ENCODE peak calls at places on chromosomes 5 and 9, in four cellular contexts. One of them, this sample, is unnamed.

GRCh38 chr9:93154293-93154903 is 20.3 kb upstream of the NINJ1 start:
- DNase-seq in GM12878: no peak
- DNase-seq in K562: peak; percentile 69
- DNase-seq in HepG2: peak; percentile 58
- DNase-seq in this sample: peak; percentile 79

GRCh38 chr5:73394610-73395009 is 54.0 kb downstream of the FOXD1 start:
- DNase-seq in GM12878: no peak
- DNase-seq in HepG2: no peak
- DNase-seq in K562: no peak
- DNase-seq in this sample: no peak

GRCh38 chr5:81337803-81338202 is 36.4 kb downstream of the ZCCHC9 start:
- DNase-seq in K562: no peak
- DNase-seq in HepG2: no peak
- DNase-seq in GM12878: no peak
- DNase-seq in this sample: no peak

GRCh38 chr5:179454354-179454753 is 96.0 kb upstream of the RUFY1 start:
- DNase-seq in K562: peak; percentile 25
- DNase-seq in HepG2: no peak
- DNase-seq in GM12878: no peak
- DNase-seq in this sample: no peak

GRCh38 chr5:177482359-177482795 is 8.9 kb upstream of the DBN1 start:
- DNase-seq in HepG2: no peak
- DNase-seq in GM12878: no peak
- DNase-seq in K562: no peak
- DNase-seq in this sample: no peak

GRCh38 chr5:54049963-54050362 is 260.4 kb downstream of the ARL15 start:
- DNase-seq in K562: no peak
- DNase-seq in GM12878: no peak
- DNase-seq in HepG2: no peak
- DNase-seq in this sample: no peak

GRCh38 chr9:117214416-117214815 is 200.4 kb downstream of the ASTN2 start:
- DNase-seq in HepG2: no peak
- DNase-seq in GM12878: no peak
- DNase-seq in K562: no peak
- DNase-seq in this sample: no peak

GRCh38 chr5:107675201-107675600 is 4.5 kb upstream of the EFNA5 start:
- DNase-seq in K562: no peak
- DNase-seq in HepG2: no peak
- DNase-seq in GM12878: no peak
- DNase-seq in this sample: no peak

GRCh38 chr9:2132484-2133082 is 117.4 kb downstream of the SMARCA2 start:
- DNase-seq in K562: peak; percentile 2
- DNase-seq in HepG2: no peak
- DNase-seq in GM12878: no peak
- DNase-seq in this sample: peak; percentile 7

GRCh38 chr5:35046754-35047153 is 995 bp downstream of the AGXT2 start:
- DNase-seq in K562: no peak
- DNase-seq in GM12878: no peak
- DNase-seq in HepG2: no peak
- DNase-seq in this sample: no peak

GRCh38 chr9:105883847-105884246 is 189.5 kb downstream of the TMEM38B start:
- DNase-seq in K562: peak; percentile 8
- DNase-seq in GM12878: peak; percentile 27
- DNase-seq in HepG2: no peak
- DNase-seq in this sample: no peak

GRCh38 chr9:1007312-1007711 is 30.9 kb downstream of the DMRT3 start:
- DNase-seq in HepG2: no peak
- DNase-seq in K562: no peak
- DNase-seq in GM12878: no peak
- DNase-seq in this sample: no peak

GRCh38 chr9:98790601-98791146 is 5.7 kb downstream of the ANKS6 start:
- DNase-seq in HepG2: no peak
- DNase-seq in K562: no peak
- DNase-seq in GM12878: no peak
- DNase-seq in this sample: no peak

GRCh38 chr9:17509151-17509550 is 69.7 kb upstream of the SH3GL2 start:
- DNase-seq in HepG2: no peak
- DNase-seq in GM12878: no peak
- DNase-seq in K562: no peak
- DNase-seq in this sample: no peak

GRCh38 chr5:172660974-172661373 is 19.9 kb downstream of the NEURL1B start:
- DNase-seq in HepG2: no peak
- DNase-seq in GM12878: no peak
- DNase-seq in K562: no peak
- DNase-seq in this sample: no peak

GRCh38 chr5:172659909-172660628 is 19.0 kb downstream of the NEURL1B start:
- DNase-seq in HepG2: peak; percentile 95
- DNase-seq in K562: no peak
- DNase-seq in GM12878: no peak
- DNase-seq in this sample: no peak

GRCh38 chr5:172659570-172659908 is 18.5 kb downstream of the NEURL1B start:
- DNase-seq in K562: no peak
- DNase-seq in GM12878: no peak
- DNase-seq in HepG2: no peak
- DNase-seq in this sample: no peak

GRCh38 chr5:172658391-172658790 is 17.3 kb downstream of the NEURL1B start:
- DNase-seq in GM12878: no peak
- DNase-seq in HepG2: no peak
- DNase-seq in K562: no peak
- DNase-seq in this sample: no peak

DNA sequence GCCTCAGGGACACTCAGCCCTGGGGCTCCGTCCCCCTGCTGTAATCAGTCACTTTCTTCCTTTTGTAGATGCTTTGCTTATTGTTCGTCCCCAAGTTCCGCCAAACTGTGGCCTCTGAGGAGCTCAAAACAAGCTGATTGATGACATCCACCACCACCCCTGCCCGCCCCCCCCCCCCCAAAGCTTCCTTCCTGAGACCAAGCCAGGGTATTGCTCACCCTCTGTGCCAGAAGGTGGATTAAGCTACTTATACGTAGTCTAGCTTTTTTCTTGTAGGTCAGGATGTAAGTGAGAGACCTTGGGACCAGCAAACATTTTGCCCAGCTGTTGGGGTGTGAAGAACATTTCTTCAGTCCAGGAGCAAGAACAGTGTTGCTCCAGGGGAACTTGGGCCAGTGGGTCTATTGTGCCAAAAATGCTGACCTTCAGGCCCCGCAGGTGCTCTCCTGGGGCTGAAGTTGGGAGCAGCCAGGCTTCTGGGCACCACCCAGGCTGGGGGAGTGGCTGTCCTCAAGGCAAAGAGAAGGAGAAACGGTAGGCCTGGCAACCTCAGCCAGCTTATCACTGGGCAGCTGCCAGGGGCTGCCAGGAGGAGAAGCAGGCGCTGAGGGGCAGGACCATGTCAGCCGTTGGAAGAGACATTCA is 17.9 kb downstream of the NEURL1B start:
- DNase-seq in K562: no peak
- DNase-seq in HepG2: no peak
- DNase-seq in GM12878: no peak
- DNase-seq in this sample: no peak
- TF ChIP-seq TARDBP in K562: no peak
- TF ChIP-seq TARDBP in HepG2: no peak
- TF ChIP-seq TARDBP in GM12878: no peak
- TF ChIP-seq TARDBP in this sample: no peak

DNA sequence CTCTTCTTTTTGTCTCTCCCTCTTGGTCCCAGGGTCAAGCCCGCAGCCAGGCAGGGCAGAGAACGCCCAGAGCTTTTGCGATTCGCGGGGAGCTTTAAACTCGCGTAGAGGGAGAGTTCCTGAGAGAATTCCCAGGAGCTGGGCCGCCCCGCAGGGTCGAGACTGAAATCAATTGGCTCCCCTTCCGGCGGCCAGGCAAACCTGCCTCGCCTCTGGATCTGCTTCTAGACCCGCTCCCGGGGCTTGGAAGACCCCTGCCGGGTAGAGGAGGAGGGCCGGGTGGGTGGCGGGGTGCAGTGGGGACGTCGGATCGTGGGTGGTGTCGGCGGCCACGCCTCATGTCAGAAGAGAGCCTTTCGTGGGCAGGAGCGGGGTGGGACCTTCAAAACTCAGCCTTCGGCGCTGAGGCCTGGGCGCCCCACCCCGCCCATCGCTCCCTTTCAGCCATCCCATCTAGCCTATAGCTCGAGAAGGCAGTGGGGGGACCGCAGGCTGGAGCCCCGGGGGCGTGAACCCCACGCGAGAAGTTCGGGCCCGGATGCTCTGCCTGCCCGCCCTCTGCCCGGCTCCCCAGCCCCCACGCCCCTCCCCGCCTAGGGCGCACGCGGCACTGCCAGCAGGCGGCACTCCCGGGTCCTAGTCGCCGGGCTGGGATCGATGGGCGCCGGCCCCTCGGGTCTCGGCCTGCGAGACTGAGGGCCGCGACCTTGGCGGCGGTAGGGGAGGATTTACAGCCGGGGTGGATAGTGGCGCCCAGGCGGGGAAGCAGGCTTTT is 6.1 kb downstream of the PRDM6 start:
- DNase-seq in HepG2: no peak
- DNase-seq in K562: no peak
- DNase-seq in GM12878: no peak
- DNase-seq in this sample: no peak
- TF ChIP-seq SP1 in HepG2: no peak
- TF ChIP-seq SP1 in K562: no peak
- TF ChIP-seq SP1 in GM12878: no peak
- TF ChIP-seq SP1 in this sample: no peak

GRCh38 chr5:152547202-152547601 is 142.1 kb upstream of the NMUR2 start:
- DNase-seq in K562: no peak
- DNase-seq in HepG2: no peak
- DNase-seq in GM12878: no peak
- DNase-seq in this sample: no peak
- TF ChIP-seq FOXK2 in K562: no peak
- TF ChIP-seq FOXK2 in HepG2: no peak
- TF ChIP-seq FOXK2 in GM12878: no peak
- TF ChIP-seq FOXK2 in this sample: no peak

GRCh38 chr5:149504649-149505048 is 46.6 kb downstream of the CSNK1A1 start:
- DNase-seq in K562: no peak
- DNase-seq in HepG2: no peak
- DNase-seq in GM12878: no peak
- DNase-seq in this sample: no peak

GRCh38 chr5:149503006-149503405 is 48.2 kb downstream of the CSNK1A1 start:
- DNase-seq in GM12878: no peak
- DNase-seq in K562: no peak
- DNase-seq in HepG2: no peak
- DNase-seq in this sample: no peak

GRCh38 chr5:149497357-149497756 is 53.9 kb downstream of the CSNK1A1 start:
- DNase-seq in HepG2: no peak
- DNase-seq in GM12878: no peak
- DNase-seq in K562: no peak
- DNase-seq in this sample: no peak

GRCh38 chr5:149498724-149499336 is 52.4 kb downstream of the CSNK1A1 start:
- DNase-seq in K562: no peak
- DNase-seq in GM12878: no peak
- DNase-seq in HepG2: no peak
- DNase-seq in this sample: no peak

DNA sequence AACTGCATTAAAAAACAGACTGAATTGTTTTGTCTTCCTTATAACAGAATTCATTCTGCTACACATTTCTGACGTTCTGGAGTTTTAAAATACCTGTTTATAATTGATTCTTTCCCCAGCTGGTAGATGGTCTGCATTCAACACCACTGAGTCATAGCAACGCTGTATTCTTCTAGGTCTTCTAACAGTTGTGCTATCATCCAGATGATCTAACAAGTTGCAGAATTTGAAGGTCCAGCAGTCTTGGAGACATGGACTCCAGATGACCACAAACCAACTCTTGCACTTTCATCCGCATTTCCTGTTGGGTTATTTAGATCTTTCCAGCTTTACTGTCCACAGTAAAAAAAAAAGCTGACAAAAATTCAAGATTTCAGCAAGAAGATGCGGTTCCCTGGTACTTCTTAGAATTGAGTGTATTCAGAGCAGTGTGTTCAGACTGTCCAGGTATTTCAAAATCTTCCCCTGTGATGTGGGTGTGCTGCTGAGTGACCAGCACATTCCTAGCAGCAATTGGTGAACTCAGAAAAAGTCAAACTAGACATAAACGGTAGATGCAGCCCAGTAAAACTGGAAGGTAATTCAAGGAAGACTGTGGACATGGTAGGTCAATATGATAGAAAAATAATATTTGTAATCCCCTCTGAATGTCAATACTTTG is 50.2 kb downstream of the CSNK1A1 start:
- DNase-seq in HepG2: no peak
- DNase-seq in GM12878: no peak
- DNase-seq in K562: no peak
- DNase-seq in this sample: no peak
- TF ChIP-seq TARDBP in HepG2: no peak
- TF ChIP-seq TARDBP in GM12878: no peak
- TF ChIP-seq TARDBP in K562: no peak
- TF ChIP-seq TARDBP in this sample: no peak

DNA sequence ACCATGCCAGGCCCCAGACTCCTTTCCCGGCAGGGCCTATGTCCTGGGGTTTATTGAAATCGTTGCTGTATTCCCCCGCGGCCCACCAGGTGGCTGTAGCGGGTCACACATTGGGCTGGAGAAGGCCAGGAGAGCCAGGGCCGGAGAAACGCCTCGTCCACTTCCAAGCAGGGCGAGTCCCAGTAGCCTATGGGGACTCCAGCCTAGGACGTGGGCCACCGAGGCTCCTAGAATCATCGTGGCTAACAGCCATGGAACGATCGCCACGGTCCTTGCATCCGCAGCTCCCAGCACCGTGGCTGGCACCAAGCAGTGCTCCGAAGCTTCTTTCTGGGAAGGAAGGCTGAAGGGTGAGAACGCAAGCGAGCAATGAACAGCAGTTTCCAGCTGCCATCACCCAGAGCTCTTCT is 87.7 kb downstream of the ENTREP1 start:
- DNase-seq in HepG2: peak; percentile 39
- DNase-seq in K562: peak; percentile 58
- DNase-seq in GM12878: no peak
- DNase-seq in this sample: peak; percentile 75
- TF ChIP-seq SP1 in HepG2: no peak
- TF ChIP-seq SP1 in K562: no peak
- TF ChIP-seq SP1 in GM12878: no peak
- TF ChIP-seq SP1 in this sample: no peak

GRCh38 chr5:112142769-112143270 is 276.3 kb downstream of the EPB41L4A start:
- DNase-seq in K562: no peak
- DNase-seq in HepG2: no peak
- DNase-seq in GM12878: peak; percentile 77
- DNase-seq in this sample: no peak
- TF ChIP-seq FOXK2 in K562: no peak
- TF ChIP-seq FOXK2 in HepG2: no peak
- TF ChIP-seq FOXK2 in GM12878: no peak
- TF ChIP-seq FOXK2 in this sample: no peak

DNA sequence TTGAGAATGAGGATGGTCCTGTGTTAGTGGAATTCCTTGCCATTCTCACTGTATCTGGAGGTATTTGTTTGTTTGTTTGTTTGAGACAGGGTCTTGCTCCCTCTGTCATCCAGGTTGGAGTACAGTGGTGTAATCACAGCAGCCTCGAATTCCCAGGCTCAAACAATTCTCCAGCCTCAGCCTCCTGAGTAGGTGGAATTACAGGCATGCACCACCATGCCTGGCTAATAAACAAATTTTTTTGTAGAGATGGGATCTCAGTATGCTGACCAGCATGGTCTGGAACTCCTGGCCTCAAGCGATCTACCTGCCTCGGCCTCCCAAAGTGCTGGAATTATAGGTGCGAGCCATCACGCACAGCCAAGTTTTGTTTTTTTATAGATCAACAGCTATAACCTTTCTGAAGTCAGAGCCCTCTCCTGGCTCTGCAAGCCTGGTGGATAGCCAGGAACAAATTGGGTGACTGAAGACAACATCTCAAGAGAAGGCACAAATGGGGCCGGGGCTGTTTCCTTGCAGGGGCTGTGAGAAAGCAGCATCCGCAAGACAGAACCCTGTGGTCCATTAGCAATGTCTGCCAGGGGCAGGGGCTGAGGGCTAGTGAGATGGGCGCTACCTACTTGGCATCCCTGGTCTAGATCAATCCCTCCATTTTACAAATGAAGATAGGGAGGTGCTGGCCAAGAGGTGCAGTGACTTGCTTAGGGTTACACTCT is 18.8 kb downstream of the SH3PXD2B start:
- DNase-seq in HepG2: no peak
- DNase-seq in K562: no peak
- DNase-seq in GM12878: no peak
- DNase-seq in this sample: no peak
- TF ChIP-seq TARDBP in HepG2: no peak
- TF ChIP-seq TARDBP in K562: no peak
- TF ChIP-seq TARDBP in GM12878: no peak
- TF ChIP-seq TARDBP in this sample: no peak